ENCODE peak calls at places on chromosome 12, in five cellular contexts. H is substantia nigra; J is CD8-positive, alpha-beta T cell; S is CD4-positive, CD25-positive, alpha-beta regulatory T cell; V is GM23338. M is an unnamed sample.

GRCh38 chr12:55072093-55072492 is 52.3 kb downstream of the NEUROD4 start:
- DNase-seq in H (peak; percentile 51), S (peak; percentile 78), J (peak; percentile 66), V (peak; percentile 78), M (peak; percentile 53)

GRCh38 chr12:50598321-50598862 is 93.6 kb downstream of the DIP2B start:
- DNase-seq in V (no peak), J (no peak), H (peak; percentile 15), S (no peak), M (no peak)

GRCh38 chr12:91361864-91362263 is 179.2 kb upstream of the DCN start:
- DNase-seq in V (peak; percentile 72), J (no peak), S (peak; percentile 62), H (no peak), M (no peak)

GRCh38 chr12:92561543-92561899 is 141.3 kb upstream of the PLEKHG7 start:
- DNase-seq in H (no peak), J (no peak), V (no peak), S (no peak), M (no peak)

GRCh38 chr12:75684678-75685620 is 173.5 kb upstream of the KRR1 start:
- DNase-seq in J (no peak), H (no peak), S (no peak), V (no peak), M (no peak)

GRCh38 chr12:28088566-28089277 is 101.5 kb upstream of the CCDC91 start:
- DNase-seq in V (no peak), S (no peak), J (no peak), H (no peak), M (peak; percentile 12)

GRCh38 chr12:124422142-124422569 is 127.3 kb downstream of the RFLNA start:
- DNase-seq in V (no peak), J (no peak), H (no peak), S (no peak), M (no peak)

GRCh38 chr12:130971871-130972588 is 18.3 kb downstream of the ADGRD1 start:
- DNase-seq in V (no peak), J (no peak), S (no peak), H (no peak), M (no peak)

GRCh38 chr12:68406134-68406576 is 74.0 kb upstream of the MDM1 start:
- DNase-seq in J (no peak), V (peak; percentile 52), H (peak; percentile 63), S (no peak), M (peak; percentile 84)

GRCh38 chr12:128823216-128823915 is 392 bp downstream of the SLC15A4 start:
- DNase-seq in V (peak; percentile 39), H (no peak), S (no peak), J (no peak), M (no peak)

DNA sequence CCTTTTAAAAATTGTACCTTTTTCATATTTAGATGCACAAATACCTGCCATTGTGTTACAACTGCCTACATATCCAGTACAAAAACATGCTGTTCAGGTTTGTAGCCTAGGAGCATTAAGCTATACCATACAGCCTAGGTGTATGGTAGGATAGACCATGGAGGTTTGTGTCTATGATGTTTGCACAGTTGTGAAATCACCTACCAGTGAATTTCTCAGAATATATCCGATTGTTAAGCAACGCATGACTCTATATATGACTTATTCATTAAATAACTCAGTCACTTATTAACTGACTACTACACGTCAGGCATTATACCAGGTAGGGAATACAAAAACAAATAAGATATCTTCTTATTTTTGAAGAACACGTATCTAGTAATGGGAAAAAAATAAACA is 26.2 kb upstream of the ETNK1 start:
- DNase-seq in J (no peak), V (no peak), H (no peak), S (no peak), M (no peak)
- H3K27ac ChIP-seq in J (no peak overlapping the region), V (no peak overlapping the region), H (no peak overlapping the region), S (no peak overlapping the region), M (no peak overlapping the region)

GRCh38 chr12:66199141-66199540 is 10.1 kb downstream of the IRAK3 start:
- DNase-seq in V (no peak), H (no peak), S (no peak), J (no peak), M (no peak)
- H3K27ac ChIP-seq in V (no peak overlapping the region), H (no peak overlapping the region), S (no peak overlapping the region), J (no peak overlapping the region), M (no peak overlapping the region)

GRCh38 chr12:109169262-109169661 is 52.9 kb downstream of the ACACB start:
- DNase-seq in H (no peak), S (no peak), J (no peak), V (no peak), M (no peak)

GRCh38 chr12:109167781-109168180 is 51.4 kb downstream of the ACACB start:
- DNase-seq in S (no peak), H (no peak), V (no peak), J (no peak), M (no peak)

GRCh38 chr12:109173443-109174240 is 57.3 kb downstream of the ACACB start:
- DNase-seq in V (no peak), J (no peak), S (no peak), H (no peak), M (no peak)

GRCh38 chr12:109169676-109170075 is 53.3 kb downstream of the ACACB start:
- DNase-seq in S (no peak), V (no peak), J (no peak), H (no peak), M (no peak)

GRCh38 chr12:109170335-109170734 is 53.9 kb downstream of the ACACB start:
- DNase-seq in V (no peak), H (no peak), J (no peak), S (no peak), M (no peak)
- H3K27ac ChIP-seq in V (no peak overlapping the region), H (no peak overlapping the region), J (no peak overlapping the region), S (no peak overlapping the region), M (no peak overlapping the region)

DNA sequence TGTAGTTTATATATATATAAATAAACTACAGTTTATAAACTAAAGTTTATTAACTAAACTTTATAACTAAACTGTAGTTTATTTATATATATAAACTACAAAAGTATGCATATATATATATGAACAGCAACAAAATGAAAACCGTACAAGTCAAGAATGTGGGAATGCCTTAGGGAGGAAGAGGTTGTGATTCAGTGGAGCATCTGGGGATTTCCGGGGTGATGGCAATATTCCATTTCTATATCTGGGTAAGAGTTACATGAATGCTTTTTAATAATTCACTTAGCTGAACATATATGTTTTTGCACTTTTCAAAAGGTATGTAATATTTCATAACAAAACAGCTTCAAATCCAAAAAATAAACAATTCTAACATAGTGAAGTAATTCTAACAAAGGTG is 30.1 kb upstream of the CAND1 start:
- DNase-seq in V (no peak), H (no peak), S (no peak), J (no peak), M (no peak)
- H3K27ac ChIP-seq in V (no peak overlapping the region), H (no peak overlapping the region), S (no peak overlapping the region), J (no peak overlapping the region), M (no peak overlapping the region)

DNA sequence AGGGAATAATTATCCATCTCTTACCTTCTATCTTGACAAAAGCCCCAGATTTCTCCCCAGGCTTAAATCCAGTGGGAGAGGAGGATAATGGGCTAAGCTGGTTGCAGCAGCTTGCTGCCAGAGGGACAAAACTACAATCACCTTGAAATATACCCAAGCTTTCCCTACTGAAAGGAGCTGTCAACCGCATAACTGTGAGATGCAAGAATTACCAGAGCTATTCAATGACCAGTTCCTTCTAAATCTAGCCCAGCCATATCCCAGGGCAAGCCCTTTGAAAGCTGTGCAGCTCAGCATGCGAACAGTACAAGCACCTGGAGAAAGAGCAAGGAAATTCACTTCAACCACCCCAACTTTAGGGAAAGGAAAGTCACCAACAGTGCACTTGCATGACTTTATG is 982 bp upstream of the MGAT4C start:
- DNase-seq in V (no peak), H (no peak), J (no peak), S (no peak), M (no peak)
- H3K27ac ChIP-seq in V (no peak overlapping the region), H (no peak overlapping the region), J (no peak overlapping the region), S (no peak overlapping the region), M (no peak overlapping the region)